ENCODE peak calls at places on chromosome 13, in eight cellular contexts. One of them, this sample, is unnamed.

GRCh38 chr13:27997904-27998522 is 9.5 kb upstream of the URAD start:
- DNase-seq in lower leg skin: no peak
- DNase-seq in GM10248: peak; percentile 51
- DNase-seq in DND-41: peak; percentile 54
- DNase-seq in psoas muscle: no peak
- DNase-seq in HCT116: peak; percentile 70
- DNase-seq in endothelial cell: peak; percentile 57
- DNase-seq in BE2C: peak; percentile 45
- DNase-seq in this sample: peak; percentile 60

GRCh38 chr13:75308222-75308621 is 173.7 kb downstream of the TBC1D4 start:
- DNase-seq in lower leg skin: no peak
- DNase-seq in GM10248: no peak
- DNase-seq in DND-41: no peak
- DNase-seq in psoas muscle: no peak
- DNase-seq in HCT116: no peak
- DNase-seq in endothelial cell: no peak
- DNase-seq in BE2C: no peak
- DNase-seq in this sample: no peak

GRCh38 chr13:25981060-25981459 is 70.8 kb downstream of the SHISA2 start:
- DNase-seq in lower leg skin: no peak
- DNase-seq in GM10248: no peak
- DNase-seq in DND-41: no peak
- DNase-seq in psoas muscle: no peak
- DNase-seq in HCT116: no peak
- DNase-seq in endothelial cell: no peak
- DNase-seq in BE2C: no peak
- DNase-seq in this sample: no peak

GRCh38 chr13:50512602-50513527 is 330.6 kb downstream of the DLEU7 start:
- DNase-seq in lower leg skin: peak; percentile 33
- DNase-seq in GM10248: peak; percentile 68
- DNase-seq in DND-41: peak; percentile 90
- DNase-seq in psoas muscle: peak; percentile 53
- DNase-seq in HCT116: no peak
- DNase-seq in endothelial cell: no peak
- DNase-seq in BE2C: no peak
- DNase-seq in this sample: peak; percentile 38

GRCh38 chr13:98826156-98826555 is 73.7 kb upstream of the SLC15A1 start:
- DNase-seq in lower leg skin: no peak
- DNase-seq in GM10248: no peak
- DNase-seq in DND-41: no peak
- DNase-seq in psoas muscle: no peak
- DNase-seq in HCT116: no peak
- DNase-seq in endothelial cell: no peak
- DNase-seq in BE2C: no peak
- DNase-seq in this sample: no peak

GRCh38 chr13:113874177-113874576 is 10.3 kb upstream of the GAS6 start:
- DNase-seq in lower leg skin: no peak
- DNase-seq in GM10248: no peak
- DNase-seq in DND-41: no peak
- DNase-seq in psoas muscle: no peak
- DNase-seq in HCT116: no peak
- DNase-seq in endothelial cell: no peak
- DNase-seq in BE2C: no peak
- DNase-seq in this sample: no peak

GRCh38 chr13:35789335-35790166 is 313.1 kb upstream of the MAB21L1 start:
- DNase-seq in lower leg skin: no peak
- DNase-seq in GM10248: peak; percentile 18
- DNase-seq in DND-41: no peak
- DNase-seq in psoas muscle: no peak
- DNase-seq in HCT116: peak; percentile 7
- DNase-seq in endothelial cell: no peak
- DNase-seq in BE2C: no peak
- DNase-seq in this sample: no peak

GRCh38 chr13:44969858-44970484 is 19.3 kb downstream of the NUFIP1 start:
- DNase-seq in lower leg skin: no peak
- DNase-seq in GM10248: no peak
- DNase-seq in DND-41: no peak
- DNase-seq in psoas muscle: no peak
- DNase-seq in HCT116: peak; percentile 26
- DNase-seq in endothelial cell: peak; percentile 20
- DNase-seq in BE2C: no peak
- DNase-seq in this sample: peak; percentile 15

GRCh38 chr13:33611016-33611805 is 206.7 kb upstream of the RFC3 start:
- DNase-seq in lower leg skin: no peak
- DNase-seq in GM10248: no peak
- DNase-seq in DND-41: no peak
- DNase-seq in psoas muscle: peak; percentile 67
- DNase-seq in HCT116: no peak
- DNase-seq in endothelial cell: no peak
- DNase-seq in BE2C: no peak
- DNase-seq in this sample: peak; percentile 34

GRCh38 chr13:66748712-66749111 is 481.4 kb downstream of the PCDH9 start:
- DNase-seq in lower leg skin: no peak
- DNase-seq in GM10248: no peak
- DNase-seq in DND-41: no peak
- DNase-seq in psoas muscle: no peak
- DNase-seq in HCT116: no peak
- DNase-seq in endothelial cell: no peak
- DNase-seq in BE2C: no peak
- DNase-seq in this sample: no peak

GRCh38 chr13:89550842-89551422 is 1796.6 kb upstream of the MIR17HG start:
- DNase-seq in lower leg skin: no peak
- DNase-seq in GM10248: no peak
- DNase-seq in DND-41: no peak
- DNase-seq in psoas muscle: no peak
- DNase-seq in HCT116: no peak
- DNase-seq in endothelial cell: no peak
- DNase-seq in BE2C: no peak
- DNase-seq in this sample: no peak

GRCh38 chr13:41970918-41971317 is 10.0 kb upstream of the VWA8 start:
- DNase-seq in lower leg skin: no peak
- DNase-seq in GM10248: no peak
- DNase-seq in DND-41: no peak
- DNase-seq in psoas muscle: no peak
- DNase-seq in HCT116: no peak
- DNase-seq in endothelial cell: no peak
- DNase-seq in BE2C: no peak
- DNase-seq in this sample: no peak

GRCh38 chr13:40813662-40814454 is 24.4 kb downstream of the SLC25A15 start:
- DNase-seq in lower leg skin: no peak
- DNase-seq in GM10248: peak; percentile 59
- DNase-seq in DND-41: no peak
- DNase-seq in psoas muscle: no peak
- DNase-seq in HCT116: no peak
- DNase-seq in endothelial cell: no peak
- DNase-seq in BE2C: peak; percentile 18
- DNase-seq in this sample: no peak

GRCh38 chr13:105847532-105848295 is 687.7 kb downstream of the EFNB2 start:
- DNase-seq in lower leg skin: no peak
- DNase-seq in GM10248: no peak
- DNase-seq in DND-41: no peak
- DNase-seq in psoas muscle: no peak
- DNase-seq in HCT116: no peak
- DNase-seq in endothelial cell: no peak
- DNase-seq in BE2C: no peak
- DNase-seq in this sample: no peak
- TF ChIP-seq CTCF in lower leg skin: no peak
- TF ChIP-seq CTCF in GM10248: no peak
- TF ChIP-seq CTCF in DND-41: no peak
- TF ChIP-seq CTCF in psoas muscle: no peak
- TF ChIP-seq CTCF in HCT116: no peak
- TF ChIP-seq CTCF in endothelial cell: no peak
- TF ChIP-seq CTCF in BE2C: no peak
- TF ChIP-seq CTCF in this sample: no peak

GRCh38 chr13:24541127-24541475 is 28.5 kb upstream of the PARP4 start:
- DNase-seq in lower leg skin: no peak
- DNase-seq in GM10248: no peak
- DNase-seq in DND-41: no peak
- DNase-seq in psoas muscle: no peak
- DNase-seq in HCT116: no peak
- DNase-seq in endothelial cell: peak; percentile 7
- DNase-seq in BE2C: no peak
- DNase-seq in this sample: no peak
- TF ChIP-seq CTCF in lower leg skin: no peak
- TF ChIP-seq CTCF in GM10248: no peak
- TF ChIP-seq CTCF in DND-41: no peak
- TF ChIP-seq CTCF in psoas muscle: no peak
- TF ChIP-seq CTCF in HCT116: no peak
- TF ChIP-seq CTCF in endothelial cell: no peak
- TF ChIP-seq CTCF in BE2C: no peak
- TF ChIP-seq CTCF in this sample: no peak

GRCh38 chr13:48891586-48891985 is 84.1 kb upstream of the FNDC3A start:
- DNase-seq in lower leg skin: no peak
- DNase-seq in GM10248: no peak
- DNase-seq in DND-41: no peak
- DNase-seq in psoas muscle: no peak
- DNase-seq in HCT116: peak; percentile 48
- DNase-seq in endothelial cell: no peak
- DNase-seq in BE2C: peak; percentile 78
- DNase-seq in this sample: no peak

GRCh38 chr13:48890386-48890785 is 85.3 kb upstream of the FNDC3A start:
- DNase-seq in lower leg skin: no peak
- DNase-seq in GM10248: no peak
- DNase-seq in DND-41: no peak
- DNase-seq in psoas muscle: no peak
- DNase-seq in HCT116: no peak
- DNase-seq in endothelial cell: no peak
- DNase-seq in BE2C: no peak
- DNase-seq in this sample: no peak

GRCh38 chr13:48892311-48892710 is 83.4 kb upstream of the FNDC3A start:
- DNase-seq in lower leg skin: no peak
- DNase-seq in GM10248: peak; percentile 13
- DNase-seq in DND-41: no peak
- DNase-seq in psoas muscle: no peak
- DNase-seq in HCT116: peak; percentile 59
- DNase-seq in endothelial cell: no peak
- DNase-seq in BE2C: no peak
- DNase-seq in this sample: no peak

GRCh38 chr13:48888613-48889012 is 87.1 kb upstream of the FNDC3A start:
- DNase-seq in lower leg skin: no peak
- DNase-seq in GM10248: no peak
- DNase-seq in DND-41: no peak
- DNase-seq in psoas muscle: no peak
- DNase-seq in HCT116: no peak
- DNase-seq in endothelial cell: no peak
- DNase-seq in BE2C: no peak
- DNase-seq in this sample: no peak
- TF ChIP-seq CTCF in lower leg skin: no peak
- TF ChIP-seq CTCF in GM10248: no peak
- TF ChIP-seq CTCF in DND-41: no peak
- TF ChIP-seq CTCF in psoas muscle: no peak
- TF ChIP-seq CTCF in HCT116: no peak
- TF ChIP-seq CTCF in endothelial cell: no peak
- TF ChIP-seq CTCF in BE2C: no peak
- TF ChIP-seq CTCF in this sample: no peak

DNA sequence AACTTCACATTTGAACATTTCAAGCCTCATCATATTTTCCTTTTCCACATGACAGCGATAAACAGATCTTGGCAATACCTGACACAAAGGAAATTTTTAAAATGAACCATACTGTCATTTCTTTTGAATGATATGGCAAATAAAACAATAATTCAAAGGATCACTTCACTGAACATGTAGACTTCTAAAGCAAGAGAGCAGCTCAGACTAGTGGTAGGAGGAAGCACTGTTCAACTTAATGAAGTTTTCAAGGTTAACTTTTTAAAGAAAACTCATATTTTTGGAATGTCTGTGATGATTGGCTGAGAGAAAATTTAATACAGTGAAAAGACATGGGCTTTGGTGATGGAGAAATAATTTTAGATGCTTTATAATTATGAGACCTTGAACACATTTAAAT is 198.0 kb downstream of the OXGR1 start:
- DNase-seq in lower leg skin: no peak
- DNase-seq in GM10248: no peak
- DNase-seq in DND-41: no peak
- DNase-seq in psoas muscle: no peak
- DNase-seq in HCT116: no peak
- DNase-seq in endothelial cell: no peak
- DNase-seq in BE2C: no peak
- DNase-seq in this sample: no peak
- TF ChIP-seq CTCF in lower leg skin: no peak
- TF ChIP-seq CTCF in GM10248: no peak
- TF ChIP-seq CTCF in DND-41: no peak
- TF ChIP-seq CTCF in psoas muscle: no peak
- TF ChIP-seq CTCF in HCT116: no peak
- TF ChIP-seq CTCF in endothelial cell: no peak
- TF ChIP-seq CTCF in BE2C: peak; percentile 63
- TF ChIP-seq CTCF in this sample: no peak

GRCh38 chr13:110312669-110313031 is 5.6 kb downstream of the COL4A2 start:
- DNase-seq in lower leg skin: no peak
- DNase-seq in GM10248: no peak
- DNase-seq in DND-41: no peak
- DNase-seq in psoas muscle: no peak
- DNase-seq in HCT116: no peak
- DNase-seq in endothelial cell: no peak
- DNase-seq in BE2C: no peak
- DNase-seq in this sample: no peak
- TF ChIP-seq CTCF in lower leg skin: no peak
- TF ChIP-seq CTCF in GM10248: no peak
- TF ChIP-seq CTCF in DND-41: no peak
- TF ChIP-seq CTCF in psoas muscle: no peak
- TF ChIP-seq CTCF in HCT116: no peak
- TF ChIP-seq CTCF in endothelial cell: no peak
- TF ChIP-seq CTCF in BE2C: no peak
- TF ChIP-seq CTCF in this sample: no peak

GRCh38 chr13:95156208-95156607 is 145.0 kb downstream of the ABCC4 start:
- DNase-seq in lower leg skin: no peak
- DNase-seq in GM10248: no peak
- DNase-seq in DND-41: no peak
- DNase-seq in psoas muscle: no peak
- DNase-seq in HCT116: no peak
- DNase-seq in endothelial cell: no peak
- DNase-seq in BE2C: no peak
- DNase-seq in this sample: no peak
- TF ChIP-seq CTCF in lower leg skin: no peak
- TF ChIP-seq CTCF in GM10248: peak; percentile 23
- TF ChIP-seq CTCF in DND-41: peak; percentile 37
- TF ChIP-seq CTCF in psoas muscle: no peak
- TF ChIP-seq CTCF in HCT116: no peak
- TF ChIP-seq CTCF in endothelial cell: no peak
- TF ChIP-seq CTCF in BE2C: peak; percentile 27
- TF ChIP-seq CTCF in this sample: no peak

GRCh38 chr13:59747529-59747928 is 416.2 kb downstream of the DIAPH3 start:
- DNase-seq in lower leg skin: no peak
- DNase-seq in GM10248: no peak
- DNase-seq in DND-41: no peak
- DNase-seq in psoas muscle: no peak
- DNase-seq in HCT116: peak; percentile 3
- DNase-seq in endothelial cell: no peak
- DNase-seq in BE2C: no peak
- DNase-seq in this sample: no peak
- TF ChIP-seq CTCF in lower leg skin: no peak
- TF ChIP-seq CTCF in GM10248: no peak
- TF ChIP-seq CTCF in DND-41: peak; percentile 12
- TF ChIP-seq CTCF in psoas muscle: no peak
- TF ChIP-seq CTCF in HCT116: no peak
- TF ChIP-seq CTCF in endothelial cell: no peak
- TF ChIP-seq CTCF in BE2C: peak; percentile 30
- TF ChIP-seq CTCF in this sample: no peak

This sample was measured in nephron progenitor cell.